ENCODE peak calls at places on chromosomes 5 and 9, in six cellular contexts. G is activated CD4-positive, alpha-beta T cell treated with anti-CD3 and anti-CD28 coated beads, Interleukin-2, amount 10 ng/mL, durations not matched to agents 7 days and 5 days; U is activated CD4-positive, alpha-beta memory T cell treated with anti-CD3 and anti-CD28 coated beads for 36 hours; L is upper lobe of left lung; B is astrocyte; Z is caudate nucleus. T is an unnamed sample.

GRCh38 chr9:70488098-70488792 is 73.8 kb upstream of the KLF9 start:
- DNase-seq in G (no peak), U (no peak), L (no peak), B (no peak), Z (no peak), T (no peak)

GRCh38 chr9:114722937-114723620 is 41.1 kb upstream of the TEX48 start:
- DNase-seq in G (no peak), U (no peak), L (no peak), B (no peak), Z (no peak), T (no peak)

GRCh38 chr9:32502459-32502858 is 23.5 kb downstream of the RIGI start:
- DNase-seq in G (no peak), U (no peak), L (no peak), B (peak; percentile 84), Z (no peak), T (no peak)

GRCh38 chr9:118366228-118366627 is 662.0 kb downstream of the TLR4 start:
- DNase-seq in G (no peak), U (no peak), L (no peak), B (no peak), Z (no peak), T (no peak)

GRCh38 chr5:72649449-72649848 is 142.2 kb upstream of the ZNF366 start:
- DNase-seq in G (no peak), U (no peak), L (no peak), B (peak; percentile 51), Z (no peak), T (no peak)

GRCh38 chr5:95823738-95824609 is 1.4 kb upstream of the GLRX start:
- DNase-seq in G (peak; percentile 84), U (peak; percentile 77), L (no peak), B (peak; percentile 93), Z (no peak), T (peak; percentile 81)

GRCh38 chr5:177362871-177363507 is 5.3 kb downstream of the RGS14 start:
- DNase-seq in G (peak; percentile 57), U (peak; percentile 82), L (peak; percentile 94), B (no peak), Z (peak; percentile 77), T (no peak)

GRCh38 chr5:169831331-169831730 is 149.0 kb downstream of the INSYN2B start:
- DNase-seq in G (no peak), U (no peak), L (no peak), B (no peak), Z (no peak), T (no peak)

GRCh38 chr5:178762391-178762790 is 31.9 kb upstream of the ZNF354A start:
- DNase-seq in G (no peak), U (no peak), L (peak; percentile 50), B (no peak), Z (no peak), T (no peak)

GRCh38 chr9:134159566-134160245 is 4.7 kb downstream of the RNU6ATAC start:
- DNase-seq in G (no peak), U (no peak), L (no peak), B (no peak), Z (no peak), T (no peak)

GRCh38 chr9:113650207-113651131 is 186.9 kb downstream of the RGS3 start:
- DNase-seq in G (no peak), U (no peak), L (no peak), B (peak; percentile 66), Z (no peak), T (peak; percentile 51)

GRCh38 chr5:82386576-82386975 is 108.4 kb upstream of the RPS23 start:
- DNase-seq in G (no peak), U (no peak), L (no peak), B (peak; percentile 88), Z (no peak), T (no peak)

GRCh38 chr5:139817970-139818369 is 22.4 kb downstream of the PSD2 start:
- DNase-seq in G (no peak), U (no peak), L (no peak), B (no peak), Z (no peak), T (no peak)

GRCh38 chr9:124282442-124283231 is 24.9 kb downstream of the NEK6 start:
- DNase-seq in G (no peak), U (no peak), L (peak; percentile 88), B (peak; percentile 84), Z (no peak), T (peak; percentile 85)

GRCh38 chr9:20490246-20490834 is 132.0 kb downstream of the MLLT3 start:
- DNase-seq in G (no peak), U (no peak), L (no peak), B (no peak), Z (no peak), T (no peak)